ENCODE peak calls at places on chromosome 9, in eight cellular contexts. G is ELR; O is NCI-H1694 treated with DMSO at 0.1 percent for 48 hours; J is foreskin fibroblast; N is activated T-helper 2 cell treated with anti-CD3 and anti-CD28 coated beads, Interferon-gamma antibody, Interleukin-2, Interleukin-4, amounts not matched to agents 10 μg/mL and 5 μg/mL and 100 μg/mL, durations not matched to agents 14 hours and 24 hours and 36 hours; Q is activated T-helper 1 cell treated with anti-CD3 and anti-CD28 coated beads, Interleukin-2, amount 50 U/mL, for 16 hours; K is neural progenitor cell; W is activated CD8-positive, alpha-beta T cell treated with anti-CD3 and anti-CD28 coated beads, Interleukin-2, amount 10 ng/mL, durations not matched to agents 7 days and 5 days. T is an unnamed sample.

GRCh38 chr9:34508463-34508862 is 14.3 kb downstream of the ENHO start:
- DNase-seq in G (no peak), O (no peak), J (no peak), N (no peak), Q (no peak), K (no peak), W (no peak), T (no peak)

GRCh38 chr9:107712390-107712789 is 222.8 kb upstream of the KLF4 start:
- DNase-seq in G (peak), O (no peak), J (no peak), N (no peak), Q (no peak), K (no peak), W (no peak), T (no peak)

GRCh38 chr9:90873422-90873821 is 71.8 kb downstream of the SYK start:
- DNase-seq in G (no peak), O (no peak), J (no peak), N (no peak), Q (no peak), K (no peak), W (no peak), T (no peak)

GRCh38 chr9:38067892-38068615 is 973 bp downstream of the SHB start:
- DNase-seq in G (peak), O (no peak), J (no peak), N (no peak), Q (no peak), K (peak), W (no peak), T (no peak)

GRCh38 chr9:125258832-125259534 is 2.6 kb upstream of the GAPVD1 start:
- DNase-seq in G (no peak), O (no peak), J (no peak), N (no peak), Q (no peak), K (no peak), W (no peak), T (no peak)

GRCh38 chr9:108486791-108487190 is 369.0 kb downstream of the ACTL7B start:
- DNase-seq in G (peak), O (no peak), J (no peak), N (no peak), Q (no peak), K (no peak), W (no peak), T (no peak)

GRCh38 chr9:135566552-135566951 is 5.0 kb downstream of the PAEP start:
- DNase-seq in G (no peak), O (no peak), J (no peak), N (no peak), Q (no peak), K (no peak), W (no peak), T (no peak)

GRCh38 chr9:2066312-2067273 is 51.4 kb downstream of the SMARCA2 start:
- DNase-seq in G (peak), O (no peak), J (peak), N (no peak), Q (no peak), K (peak), W (no peak), T (peak)

GRCh38 chr9:118882674-118883073 is 486.6 kb downstream of the BRINP1 start:
- DNase-seq in G (peak), O (no peak), J (no peak), N (no peak), Q (no peak), K (no peak), W (no peak), T (peak)

GRCh38 chr9:88528356-88528755 is 6.6 kb upstream of the NXNL2 start:
- DNase-seq in G (no peak), O (no peak), J (no peak), N (no peak), Q (no peak), K (no peak), W (no peak), T (no peak)

GRCh38 chr9:3732077-3733038 is 206.6 kb upstream of the RFX3 start:
- DNase-seq in G (peak), O (peak), J (peak), N (peak), Q (no peak), K (peak), W (peak), T (peak)

GRCh38 chr9:7169717-7170348 is 412.1 kb downstream of the KDM4C start:
- DNase-seq in G (no peak), O (no peak), J (peak), N (no peak), Q (no peak), K (no peak), W (no peak), T (no peak)

GRCh38 chr9:120916573-120916972 is 10.0 kb downstream of the TRAF1 start:
- DNase-seq in G (no peak), O (peak), J (peak), N (no peak), Q (no peak), K (no peak), W (no peak), T (no peak)

GRCh38 chr9:73577867-73578266 is 426.2 kb downstream of the ANXA1 start:
- DNase-seq in G (no peak), O (no peak), J (no peak), N (no peak), Q (no peak), K (peak), W (no peak), T (no peak)

GRCh38 chr9:33924978-33925797 is 108.2 kb downstream of the UBE2R2 start:
- DNase-seq in G (peak), O (peak), J (peak), N (no peak), Q (no peak), K (peak), W (peak), T (peak)

GRCh38 chr9:137458194-137459146 is 664 bp downstream of the NSMF start:
- DNase-seq in G (peak), O (peak), J (no peak), N (no peak), Q (no peak), K (peak), W (no peak), T (no peak)

GRCh38 chr9:18864516-18864915 is 168.5 kb downstream of the SAXO1 start:
- DNase-seq in G (no peak), O (no peak), J (no peak), N (no peak), Q (no peak), K (no peak), W (no peak), T (no peak)

GRCh38 chr9:114286146-114286679 is 36.7 kb upstream of the ORM1 start:
- DNase-seq in G (no peak), O (no peak), J (no peak), N (no peak), Q (no peak), K (no peak), W (no peak), T (no peak)

GRCh38 chr9:111983484-111983908 is 86.9 kb downstream of the UGCG start:
- DNase-seq in G (no peak), O (no peak), J (no peak), N (no peak), Q (no peak), K (no peak), W (peak), T (no peak)

GRCh38 chr9:88571417-88571816 is 36.4 kb downstream of the NXNL2 start:
- DNase-seq in G (no peak), O (no peak), J (no peak), N (no peak), Q (no peak), K (no peak), W (no peak), T (no peak)

GRCh38 chr9:113558632-113559502 is 95.3 kb downstream of the RGS3 start:
- DNase-seq in G (peak), O (no peak), J (peak), N (no peak), Q (no peak), K (no peak), W (no peak), T (no peak)

GRCh38 chr9:71115448-71115975 is 5.9 kb downstream of the TRPM3 start:
- DNase-seq in G (no peak), O (no peak), J (no peak), N (no peak), Q (no peak), K (no peak), W (no peak), T (no peak)

GRCh38 chr9:15161744-15162143 is 145.3 kb downstream of the TTC39B start:
- DNase-seq in G (peak), O (no peak), J (no peak), N (no peak), Q (no peak), K (no peak), W (no peak), T (no peak)

GRCh38 chr9:136303825-136304416 is at the start of gene CCDC187:
- DNase-seq in G (no peak), O (no peak), J (no peak), N (no peak), Q (no peak), K (no peak), W (no peak), T (no peak)

GRCh38 chr9:78612089-78612488 is 315.2 kb downstream of the PSAT1 start:
- DNase-seq in G (peak), O (no peak), J (no peak), N (no peak), Q (no peak), K (no peak), W (no peak), T (no peak)

GRCh38 chr9:78312125-78312524 is 15.2 kb downstream of the PSAT1 start:
- DNase-seq in G (no peak), O (no peak), J (no peak), N (no peak), Q (no peak), K (no peak), W (no peak), T (no peak)

GRCh38 chr9:81627481-81627880 is 61.9 kb downstream of the TLE1 start:
- DNase-seq in G (no peak), O (no peak), J (no peak), N (no peak), Q (no peak), K (no peak), W (no peak), T (no peak)

GRCh38 chr9:17578911-17579793 is at the start of gene SH3GL2:
- DNase-seq in G (peak), O (no peak), J (no peak), N (peak), Q (no peak), K (peak), W (peak), T (peak)

GRCh38 chr9:126809068-126809467 is 4.2 kb downstream of the ZBTB43 start:
- DNase-seq in G (peak), O (no peak), J (no peak), N (no peak), Q (no peak), K (no peak), W (no peak), T (no peak)

GRCh38 chr9:127788337-127789011 is 2.6 kb downstream of the CDK9 start:
- DNase-seq in G (no peak), O (no peak), J (no peak), N (no peak), Q (no peak), K (no peak), W (no peak), T (no peak)

GRCh38 chr9:123319541-123320339 is 36.3 kb upstream of the CRB2 start:
- DNase-seq in G (no peak), O (no peak), J (no peak), N (no peak), Q (no peak), K (no peak), W (no peak), T (no peak)

GRCh38 chr9:99873531-99873930 is 32.9 kb upstream of the STX17 start:
- DNase-seq in G (peak), O (no peak), J (peak), N (no peak), Q (no peak), K (no peak), W (no peak), T (no peak)

GRCh38 chr9:82513242-82513750 is 524.7 kb downstream of the SPATA31D1 start:
- DNase-seq in G (no peak), O (no peak), J (no peak), N (no peak), Q (no peak), K (no peak), W (no peak), T (no peak)

GRCh38 chr9:708182-708555 is 133.3 kb upstream of the DMRT1 start:
- DNase-seq in G (no peak), O (no peak), J (no peak), N (no peak), Q (no peak), K (no peak), W (no peak), T (peak)

T was measured in mesendoderm.